ENCODE peak calls at places on chromosomes 3 and 15, in nine cellular contexts. K is uterus, M is AG04449, R is brain microvascular endothelial cell, L is GM13976, D is choroid plexus epithelial cell, J is psoas muscle, B is mammary epithelial cell, I is endodermal cell. S is an unnamed sample.

GRCh38 chr15:63449711-63450110 is 54.7 kb upstream of the USP3 start:
- DNase-seq in K (no peak), M (no peak), R (no peak), L (no peak), D (no peak), J (no peak), B (no peak), I (peak; percentile 86), S (no peak)

GRCh38 chr15:57290192-57290591 is 86.1 kb upstream of the CGNL1 start:
- DNase-seq in K (no peak), M (no peak), R (no peak), L (no peak), D (no peak), J (no peak), B (no peak), I (no peak), S (no peak)

GRCh38 chr3:24472358-24472757 is 22.3 kb downstream of the THRB start:
- DNase-seq in K (no peak), M (no peak), R (no peak), L (no peak), D (no peak), J (no peak), B (peak; percentile 97), I (no peak), S (no peak)

GRCh38 chr3:57006949-57007419 is 53.5 kb upstream of the SPATA12 start:
- DNase-seq in K (peak; percentile 36), M (no peak), R (no peak), L (peak; percentile 36), D (peak; percentile 47), J (no peak), B (peak; percentile 95), I (peak; percentile 84), S (no peak)

GRCh38 chr3:49924683-49925082 is 4.9 kb downstream of the MON1A start:
- DNase-seq in K (no peak), M (no peak), R (peak; percentile 89), L (no peak), D (peak; percentile 88), J (no peak), B (peak; percentile 75), I (no peak), S (no peak)

GRCh38 chr3:142850395-142851023 is 38.4 kb downstream of the PCOLCE2 start:
- DNase-seq in K (no peak), M (peak; percentile 77), R (peak; percentile 90), L (no peak), D (peak; percentile 97), J (peak; percentile 21), B (peak; percentile 93), I (no peak), S (no peak)

GRCh38 chr3:147680820-147681488 is 271.8 kb downstream of the ZIC1 start:
- DNase-seq in K (no peak), M (no peak), R (peak; percentile 7), L (no peak), D (peak; percentile 68), J (peak; percentile 27), B (no peak), I (no peak), S (no peak)

GRCh38 chr3:194205675-194206133 is 69.8 kb downstream of the HES1 start:
- DNase-seq in K (no peak), M (no peak), R (no peak), L (no peak), D (peak; percentile 57), J (no peak), B (no peak), I (peak; percentile 83), S (no peak)

GRCh38 chr15:78340243-78341056 is at the start of gene CRABP1:
- DNase-seq in K (no peak), M (no peak), R (no peak), L (no peak), D (no peak), J (no peak), B (no peak), I (peak; percentile 89), S (no peak)

GRCh38 chr15:30924353-30924752 is 20.6 kb downstream of the FAN1 start:
- DNase-seq in K (no peak), M (peak; percentile 62), R (peak; percentile 48), L (no peak), D (peak; percentile 85), J (no peak), B (no peak), I (no peak), S (no peak)

GRCh38 chr3:45367451-45367850 is 20.9 kb upstream of the LARS2 start:
- DNase-seq in K (no peak), M (peak; percentile 77), R (peak; percentile 59), L (no peak), D (peak; percentile 53), J (no peak), B (peak; percentile 68), I (no peak), S (no peak)

GRCh38 chr3:114506622-114507300 is 212.9 kb downstream of the TIGIT start:
- DNase-seq in K (no peak), M (no peak), R (peak; percentile 53), L (no peak), D (peak; percentile 68), J (no peak), B (no peak), I (no peak), S (no peak)

GRCh38 chr15:87817553-87817952 is 439.0 kb downstream of the NTRK3 start:
- DNase-seq in K (no peak), M (no peak), R (no peak), L (no peak), D (peak; percentile 30), J (no peak), B (no peak), I (no peak), S (no peak)

GRCh38 chr15:31383150-31383549 is 56.5 kb downstream of the KLF13 start:
- DNase-seq in K (no peak), M (no peak), R (no peak), L (no peak), D (no peak), J (no peak), B (no peak), I (peak; percentile 40), S (no peak)

GRCh38 chr3:125507128-125507527 is 12.9 kb downstream of the SNX4 start:
- DNase-seq in K (no peak), M (no peak), R (no peak), L (no peak), D (no peak), J (no peak), B (no peak), I (no peak), S (no peak)

GRCh38 chr3:23263796-23264195 is 60.7 kb downstream of the UBE2E2 start:
- DNase-seq in K (no peak), M (no peak), R (no peak), L (no peak), D (peak; percentile 73), J (no peak), B (peak; percentile 65), I (no peak), S (no peak)

GRCh38 chr15:46280753-46281521 is 646.1 kb downstream of the SQOR start:
- DNase-seq in K (no peak), M (no peak), R (no peak), L (no peak), D (no peak), J (no peak), B (no peak), I (peak; percentile 72), S (no peak)
- TF ChIP-seq CTCF in K (peak; percentile 23), M (no peak), R (no peak), L (no peak), D (no peak), J (peak; percentile 14), B (no peak), I (peak; percentile 78), S (no peak)

GRCh38 chr3:9088431-9089353 is 125.4 kb upstream of the RAD18 start:
- DNase-seq in K (no peak), M (no peak), R (no peak), L (no peak), D (peak; percentile 4), J (no peak), B (peak; percentile 19), I (peak; percentile 53), S (no peak)
- TF ChIP-seq CTCF in K (no peak), M (no peak), R (no peak), L (no peak), D (no peak), J (no peak), B (no peak), I (no peak), S (no peak)

GRCh38 chr15:74817370-74817737 is 4.7 kb downstream of the LMAN1L start:
- DNase-seq in K (no peak), M (no peak), R (peak; percentile 5), L (no peak), D (peak; percentile 24), J (peak; percentile 54), B (peak; percentile 77), I (peak; percentile 76), S (no peak)
- TF ChIP-seq CTCF in K (no peak), M (peak; percentile 40), R (peak; percentile 37), L (peak; percentile 23), D (peak; percentile 43), J (peak; percentile 35), B (peak; percentile 78), I (peak; percentile 53), S (no peak)

GRCh38 chr15:92900712-92901052 is 558 bp downstream of the CHD2 start:
- DNase-seq in K (no peak), M (no peak), R (no peak), L (no peak), D (no peak), J (no peak), B (no peak), I (no peak), S (no peak)

GRCh38 chr15:92899910-92900711 is at the start of gene CHD2:
- DNase-seq in K (peak; percentile 51), M (no peak), R (peak; percentile 80), L (peak; percentile 76), D (peak; percentile 91), J (peak; percentile 50), B (peak; percentile 88), I (peak; percentile 89), S (no peak)

GRCh38 chr15:92897620-92898019 is 2.5 kb upstream of the CHD2 start:
- DNase-seq in K (no peak), M (no peak), R (no peak), L (no peak), D (no peak), J (no peak), B (no peak), I (no peak), S (no peak)

GRCh38 chr15:92901053-92901761 is 1.1 kb downstream of the CHD2 start:
- DNase-seq in K (no peak), M (no peak), R (no peak), L (no peak), D (no peak), J (no peak), B (peak; percentile 31), I (no peak), S (no peak)

DNA sequence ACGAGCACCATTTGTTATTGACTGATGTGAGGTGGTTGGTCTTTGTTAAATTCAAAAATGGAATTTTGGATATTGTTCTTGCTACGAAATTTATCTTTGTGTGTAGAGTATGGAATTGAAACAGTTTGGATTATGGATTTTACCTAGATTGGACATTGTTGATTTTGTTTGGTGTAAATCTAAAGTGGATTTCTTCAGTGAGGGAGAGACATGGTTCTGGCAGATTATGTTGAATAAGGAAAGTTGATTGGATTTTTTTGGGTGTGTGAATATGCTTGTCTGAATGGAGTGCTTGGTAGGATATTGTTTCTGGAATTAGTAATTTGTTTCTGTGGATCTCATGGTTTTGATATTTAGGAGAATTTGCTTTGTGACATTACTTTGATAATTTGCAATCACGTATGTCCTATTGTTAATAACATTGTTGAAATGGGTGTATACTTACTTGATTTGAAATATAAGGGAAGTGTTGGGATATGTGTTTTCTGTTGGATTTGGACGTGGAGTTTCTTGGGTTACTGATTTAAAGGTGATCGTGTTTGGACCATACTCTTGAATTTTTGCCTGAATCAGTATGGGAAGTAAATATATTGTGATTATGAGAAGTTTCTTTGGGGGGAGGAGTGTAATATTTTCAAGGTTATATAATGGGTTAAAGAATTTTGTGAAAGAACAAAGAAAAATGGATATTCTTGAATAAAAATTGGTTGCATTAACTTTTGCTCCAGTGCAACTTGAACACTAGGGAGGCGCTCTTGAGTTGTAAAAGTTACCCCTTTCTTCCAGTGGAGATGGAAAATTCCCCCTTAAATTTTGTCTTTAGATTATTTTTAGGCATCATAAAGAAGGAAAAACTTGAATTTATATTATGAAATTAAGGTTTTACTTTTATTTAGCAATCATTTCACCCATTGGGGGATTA is 875 bp upstream of the CHD2 start:
- DNase-seq in K (no peak), M (no peak), R (no peak), L (no peak), D (no peak), J (no peak), B (no peak), I (peak; percentile 35), S (no peak)
- TF ChIP-seq CTCF in K (no peak), M (no peak), R (peak; percentile 31), L (no peak), D (peak; percentile 31), J (peak; percentile 44), B (peak; percentile 46), I (peak; percentile 84), S (peak; percentile 62)

S was measured in mesothelial cell of epicardium.